ENCODE peak calls at places on chromosomes 16 and 17, in seven cellular contexts. L is neural crest cell, Q is GM04504, P is non-pigmented ciliary epithelial cell, I is cardiac fibroblast, H is retina, N is amygdala. T is an unnamed sample.
A peak's percentile ranks its signal among the peaks of the same experiment; 100 is the strongest.

GRCh38 chr16:50547944-50548658 is at the start of gene NKD1:
- DNase-seq in L (peak; percentile 73), Q (no peak), P (no peak), I (peak; percentile 20), H (peak; percentile 66), N (peak; percentile 37), T (peak; percentile 73)

GRCh38 chr16:59604331-59604730 is 870.2 kb upstream of the GOT2 start:
- DNase-seq in L (no peak), Q (no peak), P (no peak), I (peak; percentile 63), H (no peak), N (no peak), T (no peak)

GRCh38 chr16:57883953-57884654 is 81.8 kb upstream of the KIFC3 start:
- DNase-seq in L (no peak), Q (no peak), P (no peak), I (no peak), H (no peak), N (no peak), T (no peak)

GRCh38 chr17:330993-331701 is 21.5 kb downstream of the RPH3AL start:
- DNase-seq in L (no peak), Q (no peak), P (no peak), I (no peak), H (no peak), N (no peak), T (peak; percentile 61)

GRCh38 chr17:76170114-76170513 is 29.1 kb upstream of the FOXJ1 start:
- DNase-seq in L (no peak), Q (no peak), P (no peak), I (no peak), H (no peak), N (no peak), T (no peak)

GRCh38 chr16:54473201-54473993 is 186.8 kb upstream of the IRX3 start:
- DNase-seq in L (no peak), Q (no peak), P (no peak), I (no peak), H (no peak), N (no peak), T (no peak)

GRCh38 chr17:35842239-35842638 is 26.5 kb downstream of the HEATR9 start:
- DNase-seq in L (no peak), Q (no peak), P (no peak), I (no peak), H (no peak), N (no peak), T (no peak)

GRCh38 chr16:11139624-11140375 is 116.2 kb downstream of the SOCS1 start:
- DNase-seq in L (no peak), Q (no peak), P (no peak), I (peak; percentile 34), H (no peak), N (no peak), T (peak; percentile 54)

GRCh38 chr17:4307179-4307930 is 43.6 kb upstream of the ANKFY1 start:
- DNase-seq in L (no peak), Q (no peak), P (no peak), I (no peak), H (no peak), N (no peak), T (no peak)

GRCh38 chr17:68539536-68540469 is 27.6 kb downstream of the PRKAR1A start:
- DNase-seq in L (no peak), Q (no peak), P (no peak), I (peak; percentile 36), H (peak; percentile 19), N (no peak), T (no peak)

GRCh38 chr17:79647456-79647915 is 36.6 kb upstream of the RBFOX3 start:
- DNase-seq in L (no peak), Q (no peak), P (no peak), I (no peak), H (no peak), N (no peak), T (no peak)

GRCh38 chr17:978110-979093 is 1.2 kb downstream of the NXN start:
- DNase-seq in L (peak; percentile 57), Q (no peak), P (no peak), I (no peak), H (peak; percentile 81), N (no peak), T (peak; percentile 11)

GRCh38 chr16:25897677-25898076 is 205.9 kb downstream of the HS3ST4 start:
- DNase-seq in L (no peak), Q (no peak), P (no peak), I (no peak), H (peak; percentile 20), N (no peak), T (no peak)

GRCh38 chr17:76277300-76278267 is 12.4 kb downstream of the UBALD2 start:
- DNase-seq in L (no peak), Q (no peak), P (no peak), I (no peak), H (no peak), N (no peak), T (no peak)

GRCh38 chr17:48427598-48427997 is 2.4 kb downstream of the SKAP1 start:
- DNase-seq in L (no peak), Q (no peak), P (no peak), I (no peak), H (no peak), N (no peak), T (peak; percentile 59)

GRCh38 chr17:62628845-62629555 is 1.5 kb downstream of the MRC2 start:
- DNase-seq in L (no peak), Q (no peak), P (no peak), I (peak; percentile 43), H (peak; percentile 71), N (no peak), T (no peak)

GRCh38 chr17:31386542-31387075 is 4.9 kb upstream of the RAB11FIP4 start:
- DNase-seq in L (no peak), Q (no peak), P (no peak), I (no peak), H (no peak), N (no peak), T (no peak)

GRCh38 chr16:67329901-67330300 is 3.3 kb downstream of the LRRC36 start:
- DNase-seq in L (no peak), Q (no peak), P (no peak), I (no peak), H (no peak), N (no peak), T (no peak)

GRCh38 chr16:58236831-58237230 is 38.9 kb upstream of the CSNK2A2 start:
- DNase-seq in L (no peak), Q (no peak), P (no peak), I (no peak), H (no peak), N (no peak), T (no peak)

GRCh38 chr16:11084484-11085024 is 140.2 kb downstream of the CLEC16A start:
- DNase-seq in L (no peak), Q (peak; percentile 29), P (no peak), I (peak; percentile 81), H (no peak), N (no peak), T (no peak)

GRCh38 chr16:88022076-88023042 is 71.1 kb downstream of the BANP start:
- DNase-seq in L (no peak), Q (no peak), P (no peak), I (no peak), H (peak; percentile 33), N (no peak), T (no peak)

GRCh38 chr17:74786411-74787097 is 10.4 kb upstream of the NAT9 start:
- DNase-seq in L (no peak), Q (no peak), P (no peak), I (no peak), H (no peak), N (no peak), T (no peak)

GRCh38 chr16:69014811-69015210 is 90.6 kb upstream of the HAS3 start:
- DNase-seq in L (no peak), Q (no peak), P (no peak), I (no peak), H (no peak), N (no peak), T (no peak)

T was measured in naive thymus-derived CD4-positive, alpha-beta T cell.